ENCODE peak calls at places on chromosomes 2 and 18, in seven cellular contexts. T is cardiac muscle cell, G is ascending aorta, J is endothelial cell, R is lower leg skin, I is breast epithelium, Q is heart left ventricle. O is an unnamed sample.

GRCh38 chr2:3354986-3355385 is 22.6 kb downstream of the EIPR1 start:
- DNase-seq in T (no peak), G (no peak), J (no peak), R (no peak), I (no peak), Q (no peak), O (no peak)

GRCh38 chr2:108593547-108594098 is 59.4 kb downstream of the LIMS1 start:
- DNase-seq in T (peak), G (no peak), J (no peak), R (no peak), I (no peak), Q (no peak), O (no peak)

GRCh38 chr2:190180313-190181065 is 118.0 kb upstream of the MSTN start:
- DNase-seq in T (peak), G (no peak), J (peak), R (no peak), I (peak), Q (peak), O (peak)

GRCh38 chr18:47184419-47185050 is 8.4 kb upstream of the IER3IP1 start:
- DNase-seq in T (peak), G (no peak), J (no peak), R (peak), I (no peak), Q (no peak), O (no peak)

GRCh38 chr2:145012806-145013205 is 492.9 kb upstream of the ZEB2 start:
- DNase-seq in T (no peak), G (no peak), J (no peak), R (no peak), I (no peak), Q (no peak), O (no peak)

GRCh38 chr2:20615466-20616241 is 35.2 kb downstream of the HS1BP3 start:
- DNase-seq in T (no peak), G (peak), J (no peak), R (no peak), I (no peak), Q (peak), O (no peak)

GRCh38 chr2:11775384-11775783 is 29.0 kb downstream of the LPIN1 start:
- DNase-seq in T (no peak), G (no peak), J (no peak), R (no peak), I (no peak), Q (no peak), O (no peak)

GRCh38 chr2:84874381-84875212 is 6.3 kb downstream of the TRABD2A start:
- DNase-seq in T (no peak), G (no peak), J (no peak), R (no peak), I (no peak), Q (no peak), O (no peak)

GRCh38 chr2:115165529-115166109 is 723.2 kb downstream of the DPP10 start:
- DNase-seq in T (peak), G (no peak), J (peak), R (no peak), I (no peak), Q (no peak), O (no peak)

GRCh38 chr2:105437708-105438103 is 38.9 kb upstream of the FHL2 start:
- DNase-seq in T (peak), G (no peak), J (no peak), R (no peak), I (no peak), Q (no peak), O (no peak)

GRCh38 chr18:8381801-8382459 is 227.3 kb upstream of the RAB12 start:
- DNase-seq in T (peak), G (no peak), J (no peak), R (no peak), I (no peak), Q (no peak), O (no peak)

GRCh38 chr2:47688561-47688960 is 94.4 kb upstream of the MSH6 start:
- DNase-seq in T (peak), G (no peak), J (peak), R (no peak), I (peak), Q (no peak), O (no peak)

GRCh38 chr2:182456784-182457183 is 29.9 kb upstream of the PDE1A start:
- DNase-seq in T (peak), G (no peak), J (no peak), R (no peak), I (no peak), Q (no peak), O (no peak)

GRCh38 chr2:1676913-1677832 is 67.1 kb downstream of the PXDN start:
- DNase-seq in T (no peak), G (no peak), J (no peak), R (no peak), I (no peak), Q (no peak), O (no peak)

GRCh38 chr18:37385846-37386435 is 179.7 kb downstream of the CELF4 start:
- DNase-seq in T (peak), G (no peak), J (no peak), R (no peak), I (no peak), Q (no peak), O (no peak)

GRCh38 chr18:41058351-41059125 is 896.5 kb upstream of the PIK3C3 start:
- DNase-seq in T (no peak), G (no peak), J (no peak), R (no peak), I (no peak), Q (no peak), O (no peak)

GRCh38 chr18:11322006-11322405 is 172.6 kb upstream of the PIEZO2 start:
- DNase-seq in T (no peak), G (no peak), J (no peak), R (no peak), I (no peak), Q (no peak), O (no peak)

GRCh38 chr2:223855426-223855825 is 18.0 kb upstream of the AP1S3 start:
- DNase-seq in T (peak), G (no peak), J (no peak), R (no peak), I (no peak), Q (no peak), O (no peak)

GRCh38 chr2:218290316-218291261 is 1.7 kb downstream of the TMBIM1 start:
- DNase-seq in T (no peak), G (no peak), J (no peak), R (no peak), I (no peak), Q (no peak), O (peak)

GRCh38 chr2:203534486-203535077 is 519 bp downstream of the RAPH1 start:
- DNase-seq in T (peak), G (no peak), J (no peak), R (peak), I (no peak), Q (peak), O (no peak)

GRCh38 chr2:200217320-200217719 is 89.2 kb upstream of the SPATS2L start:
- DNase-seq in T (no peak), G (no peak), J (no peak), R (no peak), I (no peak), Q (no peak), O (no peak)

GRCh38 chr2:191345788-191346187 is 100.6 kb downstream of the MYO1B start:
- DNase-seq in T (no peak), G (no peak), J (no peak), R (no peak), I (no peak), Q (no peak), O (no peak)

GRCh38 chr2:176399199-176399598 is 130.0 kb downstream of the MTX2 start:
- DNase-seq in T (no peak), G (no peak), J (no peak), R (no peak), I (no peak), Q (no peak), O (no peak)

GRCh38 chr2:43226955-43227829 is 786 bp upstream of the ZFP36L2 start:
- DNase-seq in T (peak), G (peak), J (peak), R (peak), I (peak), Q (peak), O (peak)
- TF ChIP-seq CTCF in T (no peak), G (peak), J (peak), R (no peak), I (peak), Q (peak), O (no peak)

GRCh38 chr2:134919360-134920210 is 963 bp downstream of the CCNT2 start:
- DNase-seq in T (peak), G (no peak), J (peak), R (no peak), I (no peak), Q (no peak), O (no peak)

GRCh38 chr2:134918518-134919359 is at the start of gene CCNT2:
- DNase-seq in T (peak), G (peak), J (peak), R (peak), I (peak), Q (peak), O (peak)

GRCh38 chr2:134912406-134912805 is 6.2 kb upstream of the CCNT2 start:
- DNase-seq in T (peak), G (no peak), J (no peak), R (no peak), I (no peak), Q (no peak), O (no peak)

GRCh38 chr2:134917219-134917957 is 1.2 kb upstream of the CCNT2 start:
- DNase-seq in T (no peak), G (no peak), J (peak), R (peak), I (no peak), Q (peak), O (peak)

GRCh38 chr2:134917958-134918517 is 584 bp upstream of the CCNT2 start:
- DNase-seq in T (no peak), G (peak), J (peak), R (no peak), I (peak), Q (no peak), O (peak)
- TF ChIP-seq CTCF in T (peak), G (peak), J (no peak), R (no peak), I (peak), Q (peak), O (no peak)

GRCh38 chr18:3367491-3368091 is 82.4 kb upstream of the TGIF1 start:
- DNase-seq in T (peak), G (no peak), J (no peak), R (no peak), I (no peak), Q (no peak), O (no peak)
- TF ChIP-seq CTCF in T (peak), G (no peak), J (no peak), R (no peak), I (no peak), Q (no peak), O (no peak)

DNA sequence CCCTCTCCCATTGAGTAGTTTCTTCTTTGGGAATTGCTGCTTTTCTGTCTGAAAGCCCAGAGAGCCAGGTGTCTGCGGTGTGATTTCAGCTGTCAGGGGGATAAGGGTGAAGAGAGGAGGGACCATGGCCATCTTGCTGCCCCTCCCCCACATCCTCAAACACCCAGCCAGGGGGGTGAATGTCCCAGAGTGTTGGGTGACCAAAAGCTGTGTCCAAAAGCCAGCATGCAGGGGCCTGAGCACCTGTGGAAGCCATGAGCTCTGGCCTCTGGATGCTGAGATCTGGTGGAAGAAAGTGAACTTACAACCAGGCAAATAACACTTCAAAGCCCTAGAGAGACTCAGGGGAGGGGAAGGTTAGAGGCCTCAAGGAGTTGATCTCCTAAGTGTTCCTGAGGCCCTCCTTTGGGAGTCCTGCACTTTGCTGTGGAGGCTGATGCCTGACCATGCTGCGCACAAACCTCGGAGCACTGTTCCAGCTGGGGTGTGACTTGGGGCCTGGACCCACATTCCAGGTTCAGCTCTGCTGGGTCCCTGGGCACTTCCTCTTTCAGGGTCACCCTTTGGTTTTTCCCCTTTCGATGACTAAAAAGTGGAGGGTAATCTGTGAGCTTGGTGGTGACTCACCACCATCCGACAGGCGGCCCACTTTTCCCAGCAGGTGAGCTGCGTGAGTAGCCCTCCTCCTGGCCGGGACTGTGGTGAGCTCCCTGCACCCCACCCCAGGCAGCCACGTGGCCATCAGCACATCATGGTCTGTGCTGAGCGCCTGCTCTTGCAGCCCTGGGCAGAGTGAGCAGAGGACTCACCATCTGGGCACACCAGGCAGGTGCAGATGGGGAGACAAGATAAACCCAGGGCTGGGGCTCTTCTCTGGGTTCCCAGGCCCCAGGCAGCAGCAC is 66.8 kb upstream of the FOSL2 start:
- DNase-seq in T (no peak), G (no peak), J (no peak), R (no peak), I (no peak), Q (no peak), O (no peak)
- TF ChIP-seq CTCF in T (no peak), G (no peak), J (no peak), R (no peak), I (no peak), Q (no peak), O (no peak)

GRCh38 chr2:120436885-120437603 is 91.1 kb downstream of the INHBB start:
- DNase-seq in T (peak), G (no peak), J (peak), R (no peak), I (no peak), Q (no peak), O (no peak)
- TF ChIP-seq CTCF in T (peak), G (no peak), J (peak), R (no peak), I (peak), Q (peak), O (no peak)

DNA sequence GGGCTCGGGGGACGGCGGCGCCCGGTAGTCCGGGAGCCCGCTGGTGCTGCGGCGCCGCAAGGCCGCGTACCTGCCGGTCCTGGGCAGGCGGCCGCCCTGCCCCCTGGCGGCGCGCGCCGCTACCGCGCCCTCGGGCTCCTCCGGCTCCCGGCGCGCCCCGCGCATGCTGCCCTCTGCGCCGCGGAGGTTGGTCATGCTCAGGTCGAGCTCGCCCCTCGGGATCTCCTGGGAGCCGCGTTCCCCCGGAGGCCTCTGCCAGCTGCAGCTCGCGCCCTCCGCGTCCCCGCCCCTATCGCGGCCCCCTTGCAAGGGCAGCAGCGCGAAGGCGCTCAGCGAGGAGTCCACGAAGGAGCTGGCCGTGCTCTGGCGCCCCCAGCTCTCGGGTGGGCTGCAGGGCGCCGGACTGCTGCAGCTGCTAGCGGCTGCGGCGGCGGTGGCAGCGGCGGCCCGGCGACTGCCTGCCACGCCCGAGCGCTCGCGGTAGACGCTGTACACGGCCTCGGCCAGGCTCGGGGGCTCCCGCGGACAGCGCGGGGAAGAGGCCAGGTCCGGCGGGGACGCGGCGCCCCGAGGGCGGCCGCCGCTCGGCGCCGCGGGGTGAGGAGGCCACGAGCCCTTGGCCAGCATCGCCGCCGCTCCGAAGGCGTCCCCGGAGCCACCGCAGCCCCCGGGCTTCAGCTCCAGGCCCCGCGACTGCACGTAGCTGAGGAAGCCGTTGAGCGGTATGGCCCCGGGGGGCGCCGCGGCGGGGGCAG is 4.5 kb downstream of the TMEM200C start:
- DNase-seq in T (peak), G (no peak), J (peak), R (no peak), I (no peak), Q (peak), O (peak)
- TF ChIP-seq CTCF in T (peak), G (no peak), J (peak), R (no peak), I (peak), Q (peak), O (no peak)

GRCh38 chr18:12766986-12767433 is 64.2 kb downstream of the PSMG2 start:
- DNase-seq in T (no peak), G (no peak), J (peak), R (no peak), I (no peak), Q (no peak), O (no peak)
- TF ChIP-seq CTCF in T (no peak), G (no peak), J (no peak), R (no peak), I (no peak), Q (no peak), O (no peak)

DNA sequence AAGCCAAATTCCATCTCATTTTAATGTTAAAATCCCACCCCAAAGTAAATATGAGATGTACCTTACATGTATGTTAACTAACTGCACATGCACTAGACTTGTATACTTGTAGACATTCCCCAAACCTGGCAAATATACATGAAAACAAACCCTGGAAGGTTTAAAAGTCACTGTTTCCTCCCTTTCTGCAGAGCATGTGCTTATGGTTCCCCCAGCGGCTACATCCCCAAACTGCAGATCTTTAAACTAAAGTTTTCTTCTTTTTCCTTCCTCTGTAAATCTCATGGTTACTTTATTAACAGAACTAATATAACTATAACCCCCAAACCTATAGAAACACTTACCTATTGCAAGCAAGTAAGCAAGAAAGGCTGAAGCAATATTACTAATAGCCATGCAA is 731.5 kb downstream of the LRP1B start:
- DNase-seq in T (peak), G (no peak), J (peak), R (no peak), I (no peak), Q (no peak), O (no peak)
- TF ChIP-seq CTCF in T (peak), G (no peak), J (peak), R (no peak), I (no peak), Q (no peak), O (no peak)

GRCh38 chr18:35998967-35999366 is 26.5 kb downstream of the RMP24 start:
- DNase-seq in T (peak), G (no peak), J (no peak), R (no peak), I (no peak), Q (no peak), O (no peak)
- TF ChIP-seq CTCF in T (peak), G (no peak), J (peak), R (no peak), I (peak), Q (no peak), O (no peak)